ENCODE peak calls at places on chromosomes 5 and 9, in four cellular contexts. One of them, this sample, is unnamed.

GRCh38 chr9:3441197-3441816 is 84.5 kb downstream of the RFX3 start:
- DNase-seq in tibial nerve: peak
- DNase-seq in stomach: peak
- DNase-seq in NB4: peak
- DNase-seq in this sample: peak

GRCh38 chr5:54909126-54909525 is 76.3 kb downstream of the ESM1 start:
- DNase-seq in NB4: no peak
- DNase-seq in tibial nerve: no peak
- DNase-seq in stomach: no peak
- DNase-seq in this sample: no peak

GRCh38 chr9:21615446-21615845 is 133.3 kb upstream of the IFNE start:
- DNase-seq in tibial nerve: no peak
- DNase-seq in stomach: no peak
- DNase-seq in NB4: no peak
- DNase-seq in this sample: peak

GRCh38 chr9:138011951-138012500 is 134.4 kb downstream of the CACNA1B start:
- DNase-seq in NB4: no peak
- DNase-seq in stomach: no peak
- DNase-seq in tibial nerve: no peak
- DNase-seq in this sample: no peak

GRCh38 chr5:81525690-81526089 is 131.8 kb upstream of the ACOT12 start:
- DNase-seq in NB4: peak
- DNase-seq in tibial nerve: no peak
- DNase-seq in stomach: no peak
- DNase-seq in this sample: no peak

GRCh38 chr5:135670588-135670987 is 91.8 kb upstream of the CXCL14 start:
- DNase-seq in stomach: no peak
- DNase-seq in tibial nerve: no peak
- DNase-seq in NB4: no peak
- DNase-seq in this sample: no peak

GRCh38 chr9:14072850-14073249 is 241.1 kb downstream of the NFIB start:
- DNase-seq in stomach: no peak
- DNase-seq in NB4: no peak
- DNase-seq in tibial nerve: no peak
- DNase-seq in this sample: no peak

GRCh38 chr9:18353473-18353872 is 120.5 kb upstream of the ADAMTSL1 start:
- DNase-seq in NB4: no peak
- DNase-seq in tibial nerve: no peak
- DNase-seq in stomach: no peak
- DNase-seq in this sample: no peak

GRCh38 chr9:114059047-114059803 is 18.9 kb downstream of the AMBP start:
- DNase-seq in stomach: no peak
- DNase-seq in tibial nerve: no peak
- DNase-seq in NB4: no peak
- DNase-seq in this sample: no peak

GRCh38 chr9:71683598-71684235 is 84.6 kb downstream of the CEMIP2 start:
- DNase-seq in NB4: peak
- DNase-seq in tibial nerve: peak
- DNase-seq in stomach: no peak
- DNase-seq in this sample: peak

GRCh38 chr9:120860083-120860482 is 16.9 kb downstream of the PHF19 start:
- DNase-seq in NB4: no peak
- DNase-seq in stomach: no peak
- DNase-seq in tibial nerve: no peak
- DNase-seq in this sample: no peak

GRCh38 chr5:56447232-56447631 is 214.1 kb upstream of the ANKRD55 start:
- DNase-seq in tibial nerve: peak
- DNase-seq in NB4: no peak
- DNase-seq in stomach: no peak
- DNase-seq in this sample: no peak

GRCh38 chr5:157665467-157666085 is 5.8 kb upstream of the C5orf52 start:
- DNase-seq in tibial nerve: no peak
- DNase-seq in stomach: no peak
- DNase-seq in NB4: peak
- DNase-seq in this sample: peak

GRCh38 chr5:168446987-168447386 is 39.3 kb upstream of the RARS1 start:
- DNase-seq in stomach: no peak
- DNase-seq in tibial nerve: no peak
- DNase-seq in NB4: no peak
- DNase-seq in this sample: no peak

GRCh38 chr5:59416441-59416840 is 477.1 kb downstream of the PDE4D start:
- DNase-seq in stomach: no peak
- DNase-seq in NB4: no peak
- DNase-seq in tibial nerve: no peak
- DNase-seq in this sample: no peak

GRCh38 chr9:86713456-86713855 is 233.8 kb downstream of the GAS1 start:
- DNase-seq in NB4: no peak
- DNase-seq in tibial nerve: no peak
- DNase-seq in stomach: no peak
- DNase-seq in this sample: peak

GRCh38 chr5:2455878-2456277 is 295.6 kb downstream of the IRX2 start:
- DNase-seq in tibial nerve: no peak
- DNase-seq in stomach: no peak
- DNase-seq in NB4: no peak
- DNase-seq in this sample: no peak

GRCh38 chr5:38888023-38888422 is 42.2 kb downstream of the OSMR start:
- DNase-seq in stomach: no peak
- DNase-seq in tibial nerve: no peak
- DNase-seq in NB4: peak
- DNase-seq in this sample: no peak

GRCh38 chr5:151569132-151570046 is 21.7 kb downstream of the FAT2 start:
- DNase-seq in stomach: no peak
- DNase-seq in tibial nerve: no peak
- DNase-seq in NB4: no peak
- DNase-seq in this sample: no peak

GRCh38 chr5:54861212-54861894 is 124.0 kb downstream of the ESM1 start:
- DNase-seq in tibial nerve: no peak
- DNase-seq in stomach: no peak
- DNase-seq in NB4: no peak
- DNase-seq in this sample: no peak

DNA sequence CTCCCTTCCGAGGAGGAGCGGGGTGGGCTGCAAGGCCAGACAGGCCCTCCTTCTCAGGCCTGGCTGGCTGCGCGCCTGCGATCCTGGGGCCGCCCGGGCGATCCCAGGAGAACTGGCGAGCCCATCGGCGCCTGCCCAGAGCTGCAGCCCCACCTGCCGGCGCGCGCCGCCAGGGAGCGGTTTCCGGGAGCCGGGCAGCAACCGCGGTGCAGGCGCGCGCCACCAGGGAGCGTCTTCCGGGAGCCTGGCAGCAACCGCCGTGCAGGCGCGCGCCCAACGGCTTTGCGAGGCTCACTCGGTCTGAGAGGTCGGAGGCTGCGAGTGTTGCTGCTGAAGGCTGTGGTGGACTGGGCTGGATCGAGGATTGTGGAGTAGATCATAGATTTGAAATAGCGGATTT is 668.7 kb downstream of the SPATA31A6 start:
- DNase-seq in stomach: no peak
- DNase-seq in NB4: peak
- DNase-seq in tibial nerve: peak
- DNase-seq in this sample: no peak
- H3K4me3 ChIP-seq in stomach: no peak
- H3K4me3 ChIP-seq in NB4: no peak
- H3K4me3 ChIP-seq in tibial nerve: peak
- H3K4me3 ChIP-seq in this sample: no peak

GRCh38 chr5:320524-321232 is 836 bp upstream of the AHRR start:
- DNase-seq in stomach: no peak
- DNase-seq in NB4: peak
- DNase-seq in tibial nerve: no peak
- DNase-seq in this sample: no peak
- H3K4me3 ChIP-seq in stomach: peak
- H3K4me3 ChIP-seq in NB4: peak
- H3K4me3 ChIP-seq in tibial nerve: peak
- H3K4me3 ChIP-seq in this sample: peak

DNA sequence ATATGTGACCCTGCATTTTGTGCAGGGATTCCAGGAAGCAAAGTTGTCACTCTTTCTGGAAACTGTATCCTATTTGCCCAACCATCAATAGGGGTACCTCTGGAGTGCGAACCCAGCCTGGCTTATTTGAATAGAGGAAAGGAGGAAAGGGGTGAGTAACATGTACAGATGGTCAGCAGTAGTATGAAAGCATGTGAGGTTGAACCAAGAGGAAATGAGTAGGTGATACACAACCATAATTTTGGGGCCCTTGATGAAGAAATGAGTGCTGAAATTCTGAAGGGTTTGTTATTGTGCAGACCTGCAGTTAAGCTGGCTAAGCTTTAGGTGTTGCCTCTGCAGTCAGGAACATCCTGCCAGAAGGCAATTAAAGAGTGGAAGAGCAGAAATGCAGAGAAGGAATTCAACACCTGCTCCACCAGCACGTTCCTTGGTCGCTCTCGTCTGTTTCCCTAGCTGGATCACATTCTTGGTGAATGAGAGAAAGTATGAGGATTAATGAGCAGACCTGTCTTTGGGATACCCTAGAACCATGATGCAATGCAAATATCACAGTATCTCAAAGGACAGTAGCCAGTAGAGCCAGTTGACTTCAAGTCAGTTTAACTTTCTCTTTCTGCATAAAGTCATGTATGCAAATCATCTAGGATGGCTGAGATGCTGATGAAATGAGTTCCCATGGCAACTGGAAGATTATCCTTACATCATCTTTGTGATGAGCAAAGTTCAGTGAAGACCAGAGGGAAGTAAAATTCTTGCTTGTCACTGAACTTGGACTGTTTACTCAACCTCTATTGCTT is 13.2 kb upstream of the IL12B start:
- DNase-seq in tibial nerve: no peak
- DNase-seq in NB4: peak
- DNase-seq in stomach: no peak
- DNase-seq in this sample: no peak
- H3K4me3 ChIP-seq in tibial nerve: no peak
- H3K4me3 ChIP-seq in NB4: no peak
- H3K4me3 ChIP-seq in stomach: no peak
- H3K4me3 ChIP-seq in this sample: no peak

GRCh38 chr5:127849891-127850290 is 146.7 kb downstream of the CCDC192 start:
- DNase-seq in stomach: no peak
- DNase-seq in NB4: no peak
- DNase-seq in tibial nerve: no peak
- DNase-seq in this sample: no peak

GRCh38 chr5:127846884-127847283 is 143.7 kb downstream of the CCDC192 start:
- DNase-seq in tibial nerve: no peak
- DNase-seq in NB4: no peak
- DNase-seq in stomach: no peak
- DNase-seq in this sample: no peak

GRCh38 chr5:127844631-127845030 is 141.4 kb downstream of the CCDC192 start:
- DNase-seq in stomach: peak
- DNase-seq in NB4: no peak
- DNase-seq in tibial nerve: no peak
- DNase-seq in this sample: no peak

GRCh38 chr5:127849436-127849835 is 146.2 kb downstream of the CCDC192 start:
- DNase-seq in tibial nerve: no peak
- DNase-seq in NB4: no peak
- DNase-seq in stomach: no peak
- DNase-seq in this sample: no peak

DNA sequence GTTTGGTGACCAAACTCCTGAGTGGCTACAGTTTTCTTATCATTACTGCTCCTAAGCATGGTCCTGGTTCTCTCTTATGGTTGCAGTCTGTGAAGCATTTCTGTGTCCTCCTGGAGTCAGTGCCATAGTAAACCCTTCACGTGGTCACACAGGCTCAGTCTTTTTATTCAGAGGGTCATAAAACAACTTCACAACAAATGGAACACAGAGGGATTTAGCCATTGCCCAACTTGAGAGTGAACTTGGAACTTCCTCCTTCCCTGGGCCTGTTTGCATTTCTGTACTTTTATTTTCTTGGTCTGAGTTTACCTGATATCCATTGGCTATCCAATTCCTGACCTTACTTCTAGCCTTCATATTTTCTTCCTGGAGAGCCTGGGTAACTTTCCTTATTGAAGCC is 144.9 kb downstream of the CCDC192 start:
- DNase-seq in NB4: peak
- DNase-seq in tibial nerve: no peak
- DNase-seq in stomach: no peak
- DNase-seq in this sample: no peak
- H3K4me3 ChIP-seq in NB4: no peak
- H3K4me3 ChIP-seq in tibial nerve: no peak
- H3K4me3 ChIP-seq in stomach: no peak
- H3K4me3 ChIP-seq in this sample: no peak